ENCODE peak calls at places on chromosomes 1 and 21, in four cellular contexts. One of them, this sample, is unnamed.

GRCh38 chr1:212256404-212256803 is 28.8 kb upstream of the PPP2R5A start:
- DNase-seq in upper lobe of left lung: no peak
- DNase-seq in H1: no peak
- DNase-seq in heart left ventricle: no peak
- DNase-seq in this sample: peak; percentile 52

GRCh38 chr1:71068325-71069240 is 12.3 kb downstream of the ZRANB2 start:
- DNase-seq in upper lobe of left lung: no peak
- DNase-seq in heart left ventricle: no peak
- DNase-seq in H1: no peak
- DNase-seq in this sample: no peak

GRCh38 chr1:109241841-109242301 is 7.5 kb upstream of the CELSR2 start:
- DNase-seq in heart left ventricle: no peak
- DNase-seq in H1: no peak
- DNase-seq in upper lobe of left lung: no peak
- DNase-seq in this sample: peak; percentile 82

GRCh38 chr1:6672558-6672957 is 29.1 kb downstream of the DNAJC11 start:
- DNase-seq in upper lobe of left lung: no peak
- DNase-seq in heart left ventricle: peak; percentile 78
- DNase-seq in H1: no peak
- DNase-seq in this sample: no peak

GRCh38 chr1:154567386-154568164 is at the start of gene CHRNB2:
- DNase-seq in H1: peak; percentile 97
- DNase-seq in upper lobe of left lung: peak; percentile 96
- DNase-seq in heart left ventricle: peak; percentile 65
- DNase-seq in this sample: no peak

GRCh38 chr21:17859661-17860060 is 40.5 kb upstream of the C21orf91 start:
- DNase-seq in upper lobe of left lung: no peak
- DNase-seq in heart left ventricle: no peak
- DNase-seq in H1: no peak
- DNase-seq in this sample: no peak

GRCh38 chr1:101964708-101965107 is 32.0 kb downstream of the OLFM3 start:
- DNase-seq in upper lobe of left lung: no peak
- DNase-seq in H1: no peak
- DNase-seq in heart left ventricle: no peak
- DNase-seq in this sample: no peak

GRCh38 chr1:156601892-156602291 is 613 bp upstream of the GPATCH4 start:
- DNase-seq in upper lobe of left lung: no peak
- DNase-seq in H1: no peak
- DNase-seq in heart left ventricle: no peak
- DNase-seq in this sample: no peak

GRCh38 chr1:181324797-181325616 is 158.3 kb upstream of the CACNA1E start:
- DNase-seq in heart left ventricle: no peak
- DNase-seq in upper lobe of left lung: no peak
- DNase-seq in H1: no peak
- DNase-seq in this sample: peak; percentile 61

GRCh38 chr1:22773981-22774471 is 63.4 kb downstream of the EPHB2 start:
- DNase-seq in H1: no peak
- DNase-seq in upper lobe of left lung: no peak
- DNase-seq in heart left ventricle: peak; percentile 73
- DNase-seq in this sample: no peak

GRCh38 chr1:24424207-24424606 is 8.6 kb downstream of the NIPAL3 start:
- DNase-seq in heart left ventricle: no peak
- DNase-seq in upper lobe of left lung: no peak
- DNase-seq in H1: no peak
- DNase-seq in this sample: no peak

GRCh38 chr1:183817576-183818288 is 12.8 kb downstream of the RGL1 start:
- DNase-seq in H1: no peak
- DNase-seq in heart left ventricle: no peak
- DNase-seq in upper lobe of left lung: no peak
- DNase-seq in this sample: no peak

GRCh38 chr1:176897350-176898236 is 266.9 kb downstream of the ASTN1 start:
- DNase-seq in upper lobe of left lung: peak; percentile 21
- DNase-seq in H1: peak; percentile 94
- DNase-seq in heart left ventricle: peak; percentile 49
- DNase-seq in this sample: no peak
- H3K4me3 ChIP-seq in upper lobe of left lung: no peak overlapping the region
- H3K4me3 ChIP-seq in H1: peak overlapping the region; percentile 10
- H3K4me3 ChIP-seq in heart left ventricle: peak overlapping the region; percentile 19
- H3K4me3 ChIP-seq in this sample: no peak overlapping the region

GRCh38 chr1:2574350-2574749 is 12.2 kb upstream of the PRXL2B start:
- DNase-seq in H1: no peak
- DNase-seq in upper lobe of left lung: no peak
- DNase-seq in heart left ventricle: no peak
- DNase-seq in this sample: no peak

GRCh38 chr1:2573250-2573649 is 13.3 kb upstream of the PRXL2B start:
- DNase-seq in H1: no peak
- DNase-seq in heart left ventricle: no peak
- DNase-seq in upper lobe of left lung: no peak
- DNase-seq in this sample: no peak

GRCh38 chr1:2580691-2581090 is 5.9 kb upstream of the PRXL2B start:
- DNase-seq in H1: no peak
- DNase-seq in heart left ventricle: no peak
- DNase-seq in upper lobe of left lung: peak; percentile 36
- DNase-seq in this sample: no peak

GRCh38 chr1:2571348-2571747 is 15.2 kb downstream of the TNFRSF14 start:
- DNase-seq in upper lobe of left lung: no peak
- DNase-seq in heart left ventricle: no peak
- DNase-seq in H1: no peak
- DNase-seq in this sample: no peak

GRCh38 chr1:2575801-2576663 is 10.5 kb upstream of the PRXL2B start:
- DNase-seq in heart left ventricle: peak; percentile 22
- DNase-seq in upper lobe of left lung: peak; percentile 72
- DNase-seq in H1: no peak
- DNase-seq in this sample: no peak
- TF ChIP-seq POLR2A in heart left ventricle: no peak
- TF ChIP-seq POLR2A in upper lobe of left lung: no peak
- TF ChIP-seq POLR2A in H1: no peak
- TF ChIP-seq POLR2A in this sample: no peak

DNA sequence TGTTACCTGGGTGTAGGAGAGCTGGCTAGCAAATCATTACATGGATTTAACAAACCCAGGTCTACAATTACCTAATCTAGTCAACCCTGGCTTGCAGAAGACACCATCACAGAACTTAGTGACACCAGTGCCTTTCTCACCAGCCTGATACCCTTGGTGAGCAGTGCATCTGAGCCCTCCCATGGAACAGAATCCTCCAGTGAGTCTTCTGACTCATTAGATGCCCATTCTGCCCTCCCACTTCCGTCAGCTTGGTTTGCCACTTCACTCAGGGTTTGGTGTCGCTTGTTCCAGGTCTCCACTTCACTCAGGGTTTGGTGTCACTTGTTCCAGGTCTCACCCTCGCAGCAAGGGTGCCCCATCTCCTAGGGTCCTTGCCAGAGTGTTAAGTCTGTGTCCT is 91.9 kb upstream of the KIF26B start:
- DNase-seq in upper lobe of left lung: no peak
- DNase-seq in heart left ventricle: no peak
- DNase-seq in H1: no peak
- DNase-seq in this sample: no peak
- H3K4me3 ChIP-seq in upper lobe of left lung: no peak overlapping the region
- H3K4me3 ChIP-seq in heart left ventricle: no peak overlapping the region
- H3K4me3 ChIP-seq in H1: no peak overlapping the region
- H3K4me3 ChIP-seq in this sample: no peak overlapping the region

GRCh38 chr1:26182372-26182675 is 5.0 kb downstream of the CNKSR1 start:
- DNase-seq in heart left ventricle: no peak
- DNase-seq in upper lobe of left lung: no peak
- DNase-seq in H1: no peak
- DNase-seq in this sample: no peak

GRCh38 chr1:26180010-26180506 is 2.8 kb downstream of the CNKSR1 start:
- DNase-seq in H1: no peak
- DNase-seq in upper lobe of left lung: no peak
- DNase-seq in heart left ventricle: no peak
- DNase-seq in this sample: no peak

GRCh38 chr1:26181586-26182371 is 4.5 kb downstream of the CNKSR1 start:
- DNase-seq in heart left ventricle: no peak
- DNase-seq in H1: no peak
- DNase-seq in upper lobe of left lung: no peak
- DNase-seq in this sample: no peak

GRCh38 chr1:26175346-26175745 is 1.9 kb upstream of the CNKSR1 start:
- DNase-seq in H1: no peak
- DNase-seq in upper lobe of left lung: no peak
- DNase-seq in heart left ventricle: no peak
- DNase-seq in this sample: no peak

DNA sequence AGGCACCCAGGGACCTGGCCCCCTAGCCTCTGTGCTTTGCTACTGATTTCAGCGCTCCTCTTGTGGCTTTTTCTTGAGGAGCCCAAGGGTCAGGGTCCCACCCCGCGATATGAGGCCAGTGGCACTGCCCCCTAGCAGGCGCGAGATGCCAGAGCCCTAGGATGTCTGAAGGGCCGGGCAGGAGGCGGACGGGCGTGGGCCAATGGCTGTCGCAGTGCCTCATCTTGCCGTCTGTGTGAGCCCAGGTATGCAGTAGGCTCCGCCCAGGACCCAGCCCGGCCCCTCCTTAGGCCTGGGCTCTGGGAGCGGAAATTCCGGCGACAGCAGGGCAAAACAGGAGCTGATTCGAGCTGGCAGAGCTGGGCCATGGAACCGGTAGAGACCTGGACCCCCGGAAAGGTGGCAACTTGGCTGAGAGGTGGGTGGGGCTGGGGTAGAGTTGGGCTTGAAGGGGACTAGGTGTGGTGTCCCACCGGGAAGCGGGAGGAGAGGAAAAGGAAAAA is at the start of gene CNKSR1:
- DNase-seq in upper lobe of left lung: peak; percentile 90
- DNase-seq in heart left ventricle: no peak
- DNase-seq in H1: peak; percentile 89
- DNase-seq in this sample: no peak
- TF ChIP-seq POLR2A in upper lobe of left lung: no peak
- TF ChIP-seq POLR2A in heart left ventricle: no peak
- TF ChIP-seq POLR2A in H1: peak; percentile 42
- TF ChIP-seq POLR2A in this sample: no peak